ENCODE peak calls at places on chromosome X, in nine cellular contexts. V is amniotic epithelial cell, Y is SJSA1, J is cardiac fibroblast, G is fibroblast of the aortic adventitia, T is AG08395, F is epithelial cell of proximal tubule, H is fibroblast of mammary gland, A is ecto neural progenitor cell. I is an unnamed sample.

GRCh38 chrX:1400049-1400448 is 8.1 kb upstream of the SLC25A6 start:
- DNase-seq in V (no peak), Y (no peak), J (no peak), G (no peak), T (no peak), F (no peak), H (no peak), A (no peak), I (peak; percentile 45)

GRCh38 chrX:13700380-13700779 is 11.5 kb downstream of the RAB9A start:
- DNase-seq in V (no peak), Y (no peak), J (no peak), G (no peak), T (no peak), F (no peak), H (peak; percentile 30), A (no peak), I (no peak)

GRCh38 chrX:68735266-68735665 is 87.8 kb downstream of the STARD8 start:
- DNase-seq in V (no peak), Y (no peak), J (no peak), G (no peak), T (no peak), F (no peak), H (no peak), A (no peak), I (no peak)

GRCh38 chrX:120549483-120550452 is 11.0 kb downstream of the CUL4B start:
- DNase-seq in V (peak; percentile 95), Y (peak; percentile 84), J (peak; percentile 91), G (peak; percentile 90), T (peak; percentile 75), F (peak; percentile 60), H (peak; percentile 95), A (no peak), I (no peak)

GRCh38 chrX:43333543-43333942 is 322.6 kb upstream of the MAOA start:
- DNase-seq in V (no peak), Y (no peak), J (peak; percentile 0), G (no peak), T (no peak), F (no peak), H (no peak), A (no peak), I (no peak)

GRCh38 chrX:41327359-41327758 is 6.6 kb upstream of the DDX3X start:
- DNase-seq in V (no peak), Y (no peak), J (no peak), G (no peak), T (no peak), F (no peak), H (no peak), A (no peak), I (no peak)

GRCh38 chrX:69323786-69324720 is 158.8 kb upstream of the PJA1 start:
- DNase-seq in V (no peak), Y (no peak), J (no peak), G (no peak), T (no peak), F (no peak), H (no peak), A (peak; percentile 45), I (no peak)

GRCh38 chrX:71577682-71578081 is 555 bp upstream of the GCNA start:
- DNase-seq in V (no peak), Y (no peak), J (no peak), G (no peak), T (no peak), F (no peak), H (no peak), A (no peak), I (no peak)

GRCh38 chrX:69163936-69164741 is 1.1 kb downstream of the PJA1 start:
- DNase-seq in V (no peak), Y (peak; percentile 5), J (peak; percentile 10), G (no peak), T (peak; percentile 31), F (no peak), H (no peak), A (no peak), I (peak; percentile 66)

I was measured in upper lobe of right lung.